ENCODE peak calls at places on chromosomes 3 and 15, in four cellular contexts. O, X, Y and J are unnamed samples.

GRCh38 chr3:56323986-56324420 is 144.3 kb downstream of the ERC2 start:
- DNase-seq in O (no peak), X (peak), Y (peak), J (no peak)

GRCh38 chr15:99616773-99617342 is 51.1 kb downstream of the MEF2A start:
- DNase-seq in O (no peak), X (no peak), Y (no peak), J (no peak)

GRCh38 chr3:20185364-20185732 is 658 bp downstream of the SGO1 start:
- DNase-seq in O (no peak), X (peak), Y (peak), J (peak)

GRCh38 chr3:192284443-192285072 is 442.8 kb downstream of the FGF12 start:
- DNase-seq in O (no peak), X (no peak), Y (peak), J (no peak)

GRCh38 chr15:33125883-33126535 is 68.5 kb downstream of the FMN1 start:
- DNase-seq in O (no peak), X (no peak), Y (no peak), J (no peak)

GRCh38 chr15:73564255-73564654 is 68.9 kb downstream of the NPTN start:
- DNase-seq in O (peak), X (peak), Y (peak), J (no peak)

GRCh38 chr3:24526640-24527237 is 32.1 kb upstream of the THRB start:
- DNase-seq in O (no peak), X (no peak), Y (no peak), J (no peak)

GRCh38 chr3:59820352-59820934 is 770.6 kb upstream of the CFAP20DC start:
- DNase-seq in O (no peak), X (peak), Y (peak), J (no peak)

GRCh38 chr3:122961146-122961545 is 66.4 kb downstream of the SEMA5B start:
- DNase-seq in O (no peak), X (peak), Y (peak), J (no peak)

GRCh38 chr3:140595295-140595694 is 82.6 kb upstream of the TRIM42 start:
- DNase-seq in O (no peak), X (no peak), Y (peak), J (no peak)

GRCh38 chr3:67418539-67419529 is 235.6 kb downstream of the SUCLG2 start:
- DNase-seq in O (no peak), X (peak), Y (peak), J (no peak)

GRCh38 chr3:194375473-194375872 is 5.9 kb upstream of the LRRC15 start:
- DNase-seq in O (no peak), X (no peak), Y (no peak), J (no peak)

GRCh38 chr3:66110840-66111239 is 72.1 kb upstream of the MAGI1 start:
- DNase-seq in O (no peak), X (no peak), Y (no peak), J (no peak)

GRCh38 chr3:130260821-130261402 is 84.6 kb upstream of the COL6A5 start:
- DNase-seq in O (no peak), X (no peak), Y (no peak), J (no peak)

GRCh38 chr3:58621086-58621830 is 44.1 kb upstream of the FAM107A start:
- DNase-seq in O (no peak), X (no peak), Y (no peak), J (no peak)

GRCh38 chr3:14508966-14509795 is 31.0 kb downstream of the GRIP2 start:
- DNase-seq in O (peak), X (peak), Y (peak), J (peak)

GRCh38 chr15:46710561-46710960 is 1006.7 kb upstream of the SEMA6D start:
- DNase-seq in O (no peak), X (no peak), Y (no peak), J (no peak)

GRCh38 chr15:99682455-99682854 is 50.8 kb downstream of the LYSMD4 start:
- DNase-seq in O (no peak), X (peak), Y (peak), J (no peak)

GRCh38 chr3:57805674-57806073 is 49.6 kb downstream of the SLMAP start:
- DNase-seq in O (peak), X (peak), Y (peak), J (no peak)

GRCh38 chr3:193800138-193801043 is 207.4 kb downstream of the OPA1 start:
- DNase-seq in O (no peak), X (no peak), Y (no peak), J (no peak)

GRCh38 chr3:100647673-100648072 is 38.3 kb downstream of the ADGRG7 start:
- DNase-seq in O (no peak), X (no peak), Y (no peak), J (no peak)

GRCh38 chr3:116037954-116038911 is 407.1 kb downstream of the LSAMP start:
- DNase-seq in O (no peak), X (no peak), Y (no peak), J (peak)

GRCh38 chr15:68386587-68387287 is 45.2 kb downstream of the ITGA11 start:
- DNase-seq in O (no peak), X (no peak), Y (no peak), J (no peak)

GRCh38 chr15:26887926-26888666 is 21.2 kb downstream of the GABRA5 start:
- DNase-seq in O (no peak), X (no peak), Y (peak), J (no peak)

GRCh38 chr3:171954644-171955365 is 84.6 kb upstream of the FNDC3B start:
- DNase-seq in O (no peak), X (no peak), Y (peak), J (no peak)

GRCh38 chr15:42272768-42273098 is 268 bp upstream of the GANC start:
- DNase-seq in O (no peak), X (no peak), Y (no peak), J (no peak)

DNA sequence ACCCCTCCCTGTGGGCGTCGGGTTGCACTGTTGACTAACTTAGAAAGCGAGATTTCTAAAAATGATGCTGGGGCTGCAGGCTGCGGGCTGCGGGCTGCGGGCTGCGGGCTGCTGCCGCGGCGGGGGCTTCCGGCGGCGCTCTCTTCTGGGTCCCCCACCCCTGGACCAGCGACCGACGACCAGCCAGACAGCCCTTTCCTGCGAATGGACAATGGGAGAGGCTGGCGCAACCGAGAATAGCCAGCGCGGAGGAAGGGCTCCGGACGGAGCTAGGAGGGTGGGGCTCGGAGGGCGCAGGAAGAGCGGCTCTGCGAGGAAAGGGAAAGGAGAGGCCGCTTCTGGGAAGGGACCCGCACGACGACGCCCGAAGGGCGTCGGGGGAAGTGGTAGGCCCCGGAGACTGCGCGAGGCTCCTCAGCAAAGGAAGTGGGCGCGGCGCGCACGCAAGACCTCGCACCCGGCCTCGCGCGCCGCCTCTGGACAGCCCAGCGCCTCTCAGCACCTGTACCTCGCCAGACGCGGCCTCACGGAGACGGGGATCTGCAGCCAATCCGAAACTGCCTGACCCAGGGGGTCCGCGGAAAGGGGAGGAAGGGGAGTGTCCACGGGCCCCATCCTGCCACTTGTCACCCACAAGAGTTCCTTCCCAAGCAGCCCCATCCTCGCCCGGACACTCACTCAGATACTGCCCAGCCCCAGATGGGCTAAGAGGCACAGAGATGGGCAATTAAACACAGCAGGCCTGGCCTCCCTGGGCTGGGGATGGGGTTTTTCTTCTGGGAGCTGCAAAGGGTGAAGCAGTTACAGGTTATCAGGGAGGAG is 70.7 kb downstream of the SLC12A8 start:
- DNase-seq in O (no peak), X (no peak), Y (peak), J (no peak)
- H3K9ac ChIP-seq in O (no peak), X (no peak), Y (no peak), J (peak)

GRCh38 chr3:188824596-188824995 is 347.2 kb upstream of the TPRG1 start:
- DNase-seq in O (no peak), X (no peak), Y (no peak), J (no peak)

GRCh38 chr3:188827593-188827992 is 344.2 kb upstream of the TPRG1 start:
- DNase-seq in O (no peak), X (peak), Y (peak), J (no peak)

GRCh38 chr3:188827078-188827477 is 344.7 kb upstream of the TPRG1 start:
- DNase-seq in O (no peak), X (no peak), Y (no peak), J (no peak)

GRCh38 chr3:188829577-188829976 is 342.2 kb upstream of the TPRG1 start:
- DNase-seq in O (no peak), X (no peak), Y (no peak), J (no peak)

GRCh38 chr3:188826574-188826973 is 345.2 kb upstream of the TPRG1 start:
- DNase-seq in O (no peak), X (no peak), Y (no peak), J (no peak)
- H3K9ac ChIP-seq in O (no peak), X (no peak), Y (no peak), J (no peak)

GRCh38 chr15:86164222-86164898 is 84.7 kb downstream of the AGBL1 start:
- DNase-seq in O (no peak), X (no peak), Y (peak), J (no peak)
- H3K9ac ChIP-seq in O (no peak), X (no peak), Y (no peak), J (no peak)

GRCh38 chr15:38605744-38606143 is 41.1 kb upstream of the RASGRP1 start:
- DNase-seq in O (no peak), X (no peak), Y (no peak), J (no peak)

GRCh38 chr15:38600241-38600640 is 35.6 kb upstream of the RASGRP1 start:
- DNase-seq in O (no peak), X (no peak), Y (no peak), J (peak)

GRCh38 chr15:38603271-38603670 is 38.7 kb upstream of the RASGRP1 start:
- DNase-seq in O (no peak), X (no peak), Y (no peak), J (peak)

GRCh38 chr15:38598749-38599148 is 34.1 kb upstream of the RASGRP1 start:
- DNase-seq in O (no peak), X (no peak), Y (no peak), J (peak)

DNA sequence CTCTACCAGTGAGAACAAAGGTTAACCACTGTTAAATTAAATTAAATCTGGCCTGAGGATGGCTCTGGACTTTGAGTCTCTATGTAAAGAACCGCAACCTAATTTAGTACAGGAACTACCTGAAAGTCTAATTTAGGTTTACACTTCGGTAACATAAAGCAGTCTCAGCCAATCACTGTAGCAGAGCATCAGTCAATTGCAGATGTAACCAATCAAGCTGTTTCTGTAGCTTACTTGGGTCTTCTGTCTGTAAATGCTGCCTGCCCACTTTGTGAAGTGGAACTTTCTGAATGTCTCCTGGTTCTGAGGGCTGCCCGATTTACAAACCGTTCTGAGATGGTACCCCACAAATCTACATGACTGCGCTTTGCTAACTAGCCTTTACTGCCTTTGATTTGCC is 39.1 kb upstream of the RASGRP1 start:
- DNase-seq in O (no peak), X (no peak), Y (no peak), J (peak)
- H3K9ac ChIP-seq in O (no peak), X (no peak), Y (no peak), J (peak)

DNA sequence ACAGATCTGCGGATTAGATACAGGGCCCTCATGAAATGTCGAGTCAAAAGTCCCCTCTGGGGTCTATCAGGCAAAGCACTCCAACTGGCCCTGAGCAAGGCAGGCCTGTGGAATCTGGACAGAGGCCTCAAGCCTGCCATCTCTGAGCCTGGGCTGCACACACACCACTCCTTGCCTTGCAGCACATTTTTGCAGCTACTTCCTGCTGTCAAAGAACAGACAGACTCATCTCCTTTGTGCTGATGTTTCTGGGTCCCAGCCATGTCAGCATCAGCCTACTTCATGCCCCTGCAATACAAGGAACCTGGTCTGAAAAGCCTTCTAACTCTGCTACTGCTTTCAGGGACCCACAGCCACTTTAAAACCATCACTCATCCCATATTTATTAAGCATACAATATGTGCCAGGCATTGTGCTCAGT is 60.6 kb upstream of the IL12A start:
- DNase-seq in O (no peak), X (peak), Y (peak), J (no peak)
- H3K9ac ChIP-seq in O (no peak), X (peak), Y (no peak), J (no peak)

GRCh38 chr15:76648732-76649444 is 256.3 kb downstream of the SCAPER start:
- DNase-seq in O (no peak), X (no peak), Y (no peak), J (no peak)
- H3K9ac ChIP-seq in O (no peak), X (no peak), Y (no peak), J (no peak)

GRCh38 chr3:111871809-111872623 is 13.0 kb downstream of the PHLDB2 start:
- DNase-seq in O (no peak), X (no peak), Y (no peak), J (no peak)

GRCh38 chr3:111872948-111873347 is 13.9 kb downstream of the PHLDB2 start:
- DNase-seq in O (no peak), X (no peak), Y (no peak), J (no peak)

GRCh38 chr3:111874177-111874820 is 15.2 kb downstream of the PHLDB2 start:
- DNase-seq in O (peak), X (peak), Y (peak), J (no peak)
- H3K9ac ChIP-seq in O (peak), X (no peak), Y (no peak), J (no peak)